ENCODE peak calls at places on chromosomes 12 and 14, in four cellular contexts. One of them, this sample, is unnamed.

GRCh38 chr12:64968989-64969819 is 144.8 kb downstream of the TBC1D30 start:
- DNase-seq in OCI-M1: no peak
- DNase-seq in GM04503: peak; percentile 35
- DNase-seq in CD4-positive, alpha-beta memory T cell: no peak
- DNase-seq in this sample: no peak

GRCh38 chr12:3381059-3382047 is 109.7 kb upstream of the PRMT8 start:
- DNase-seq in OCI-M1: no peak
- DNase-seq in GM04503: no peak
- DNase-seq in CD4-positive, alpha-beta memory T cell: no peak
- DNase-seq in this sample: no peak

GRCh38 chr12:89453121-89453520 is 71.5 kb downstream of the GALNT4 start:
- DNase-seq in OCI-M1: no peak
- DNase-seq in GM04503: no peak
- DNase-seq in CD4-positive, alpha-beta memory T cell: no peak
- DNase-seq in this sample: no peak

GRCh38 chr12:121915841-121916321 is 2.5 kb upstream of the CFAP251 start:
- DNase-seq in OCI-M1: no peak
- DNase-seq in GM04503: no peak
- DNase-seq in CD4-positive, alpha-beta memory T cell: no peak
- DNase-seq in this sample: no peak

GRCh38 chr12:107144990-107145389 is 51.6 kb upstream of the CRY1 start:
- DNase-seq in OCI-M1: no peak
- DNase-seq in GM04503: no peak
- DNase-seq in CD4-positive, alpha-beta memory T cell: no peak
- DNase-seq in this sample: no peak

GRCh38 chr14:61640834-61641170 is 54.5 kb upstream of the HIF1A start:
- DNase-seq in OCI-M1: no peak
- DNase-seq in GM04503: no peak
- DNase-seq in CD4-positive, alpha-beta memory T cell: no peak
- DNase-seq in this sample: no peak

GRCh38 chr12:113500662-113501435 is 29.2 kb upstream of the LHX5 start:
- DNase-seq in OCI-M1: no peak
- DNase-seq in GM04503: no peak
- DNase-seq in CD4-positive, alpha-beta memory T cell: no peak
- DNase-seq in this sample: no peak

GRCh38 chr14:56244138-56244789 is 126.1 kb downstream of the PELI2 start:
- DNase-seq in OCI-M1: peak; percentile 26
- DNase-seq in GM04503: peak; percentile 75
- DNase-seq in CD4-positive, alpha-beta memory T cell: no peak
- DNase-seq in this sample: no peak

GRCh38 chr12:128840862-128841468 is 12.3 kb upstream of the GLT1D1 start:
- DNase-seq in OCI-M1: no peak
- DNase-seq in GM04503: no peak
- DNase-seq in CD4-positive, alpha-beta memory T cell: no peak
- DNase-seq in this sample: no peak

GRCh38 chr14:59482471-59483331 is 1.5 kb downstream of the L3HYPDH start:
- DNase-seq in OCI-M1: peak; percentile 55
- DNase-seq in GM04503: peak; percentile 75
- DNase-seq in CD4-positive, alpha-beta memory T cell: no peak
- DNase-seq in this sample: no peak